ENCODE peak calls at places on chromosomes 16 and 17, in five cellular contexts. S is lung, Y is OCI-LY7, M is uterus, A is cardiac muscle cell. U is an unnamed sample.

GRCh38 chr16:85170066-85171003 is 58.1 kb upstream of the CIBAR2 start:
- DNase-seq in A (no peak), Y (no peak), S (no peak), M (no peak), U (no peak)

GRCh38 chr17:57350266-57350665 is 93.9 kb downstream of the MSI2 start:
- DNase-seq in M (no peak), S (no peak), Y (no peak), A (no peak), U (no peak)

GRCh38 chr16:68372806-68373205 is 62.0 kb downstream of the PRMT7 start:
- DNase-seq in Y (no peak), M (no peak), A (no peak), S (no peak), U (no peak)

GRCh38 chr17:5472511-5472910 is 3.7 kb upstream of the DHX33 start:
- DNase-seq in M (no peak), A (no peak), S (no peak), Y (no peak), U (no peak)

GRCh38 chr16:89990799-89991198 is 28.5 kb downstream of the DBNDD1 start:
- DNase-seq in M (no peak), S (no peak), Y (no peak), A (no peak), U (no peak)

GRCh38 chr16:31487720-31488629 is 5.1 kb downstream of the SLC5A2 start:
- DNase-seq in A (peak), Y (no peak), M (peak), S (peak), U (no peak)

GRCh38 chr16:53043986-53044571 is 8.6 kb downstream of the CHD9NB start:
- DNase-seq in M (no peak), Y (no peak), S (no peak), A (no peak), U (no peak)

GRCh38 chr16:57892447-57893096 is 78.4 kb downstream of the CNGB1 start:
- DNase-seq in Y (no peak), S (peak), A (no peak), M (no peak), U (no peak)

GRCh38 chr17:45740553-45741330 is 43.4 kb upstream of the CRHR1 start:
- DNase-seq in S (peak), M (peak), A (peak), Y (peak), U (no peak)

GRCh38 chr17:78172284-78173024 is 4.1 kb downstream of the SYNGR2 start:
- DNase-seq in A (peak), S (peak), M (peak), Y (peak), U (no peak)

GRCh38 chr16:81997738-81998137 is 13.5 kb downstream of the SDR42E1 start:
- DNase-seq in S (no peak), A (no peak), M (no peak), Y (no peak), U (no peak)

GRCh38 chr16:88208112-88208511 is 174.6 kb upstream of the ZNF469 start:
- DNase-seq in Y (no peak), M (no peak), S (no peak), A (no peak), U (no peak)

GRCh38 chr17:82392209-82392920 is 20.8 kb downstream of the UTS2R start:
- DNase-seq in A (no peak), Y (no peak), M (no peak), S (no peak), U (no peak)

GRCh38 chr16:15536813-15537212 is 102.4 kb downstream of the BMERB1 start:
- DNase-seq in S (no peak), A (no peak), M (no peak), Y (no peak), U (no peak)

GRCh38 chr17:74011963-74012362 is 191.5 kb upstream of the RPL38 start:
- DNase-seq in A (no peak), S (no peak), Y (no peak), M (no peak), U (no peak)

GRCh38 chr17:17648762-17649161 is 32.5 kb upstream of the RAI1 start:
- DNase-seq in S (no peak), A (no peak), Y (no peak), M (no peak), U (no peak)

GRCh38 chr16:17470871-17471744 is at the start of gene XYLT1:
- DNase-seq in M (peak), S (peak), A (peak), Y (peak), U (peak)

GRCh38 chr16:72705806-72706205 is 342.1 kb downstream of the ZFHX3 start:
- DNase-seq in S (no peak), A (no peak), M (no peak), Y (no peak), U (no peak)

GRCh38 chr16:87829988-87830672 is 39.2 kb downstream of the SLC7A5 start:
- DNase-seq in S (no peak), M (no peak), Y (no peak), A (no peak), U (no peak)

GRCh38 chr17:8887834-8888703 is 20.6 kb upstream of the PIK3R6 start:
- DNase-seq in Y (no peak), S (no peak), A (peak), M (no peak), U (no peak)

GRCh38 chr17:73203788-73204479 is 11.1 kb downstream of the COG1 start:
- DNase-seq in Y (no peak), S (no peak), A (no peak), M (no peak), U (no peak)

GRCh38 chr17:70297397-70297796 is 128.1 kb downstream of the KCNJ2 start:
- DNase-seq in S (no peak), Y (no peak), A (no peak), M (no peak), U (no peak)

GRCh38 chr17:39200957-39201510 is 951 bp downstream of the RPL19 start:
- DNase-seq in A (no peak), S (no peak), M (no peak), Y (peak), U (no peak)

GRCh38 chr17:80198144-80198661 is 21.9 kb downstream of the SGSH start:
- DNase-seq in M (no peak), Y (no peak), A (peak), S (no peak), U (no peak)

GRCh38 chr17:58341861-58342475 is 10.0 kb downstream of the SUPT4H1 start:
- DNase-seq in S (no peak), Y (peak), A (no peak), M (no peak), U (no peak)

GRCh38 chr16:12723681-12724080 is 80.0 kb downstream of the CPPED1 start:
- DNase-seq in M (no peak), S (no peak), A (no peak), Y (no peak), U (no peak)

GRCh38 chr17:56973520-56973919 is 4.4 kb upstream of the SCPEP1 start:
- DNase-seq in M (no peak), A (no peak), Y (no peak), S (peak), U (no peak)

GRCh38 chr16:15988268-15989013 is 39.0 kb downstream of the ABCC1 start:
- DNase-seq in S (no peak), A (peak), M (no peak), Y (no peak), U (no peak)

GRCh38 chr16:7853197-7853596 is 520.6 kb downstream of the RBFOX1 start:
- DNase-seq in Y (no peak), A (no peak), S (no peak), M (no peak), U (no peak)

GRCh38 chr16:17470002-17470870 is 524 bp downstream of the XYLT1 start:
- DNase-seq in A (peak), Y (peak), M (peak), S (no peak), U (no peak)

GRCh38 chr17:38852771-38853291 is 690 bp downstream of the RPL23 start:
- DNase-seq in S (no peak), A (no peak), Y (peak), M (no peak), U (no peak)

GRCh38 chr16:11715246-11715947 is 27.3 kb downstream of the TXNDC11 start:
- DNase-seq in M (no peak), Y (peak), A (no peak), S (no peak), U (no peak)

GRCh38 chr17:71460943-71461342 is 659.9 kb upstream of the SOX9 start:
- DNase-seq in S (no peak), M (no peak), A (peak), Y (peak), U (no peak)
- TF ChIP-seq CTCF in S (no peak), M (no peak), A (peak), Y (peak), U (no peak)

GRCh38 chr16:3071655-3072054 is 6.2 kb downstream of the IL32 start:
- DNase-seq in A (no peak), S (no peak), Y (no peak), M (no peak), U (no peak)

GRCh38 chr16:3080024-3080423 is 14.6 kb downstream of the IL32 start:
- DNase-seq in Y (no peak), A (no peak), M (no peak), S (no peak), U (no peak)

GRCh38 chr16:3073448-3073847 is 8.0 kb downstream of the IL32 start:
- DNase-seq in M (no peak), A (no peak), S (no peak), Y (no peak), U (no peak)

GRCh38 chr16:3074860-3075545 is 9.6 kb downstream of the IL32 start:
- DNase-seq in S (no peak), Y (peak), M (no peak), A (no peak), U (no peak)

DNA sequence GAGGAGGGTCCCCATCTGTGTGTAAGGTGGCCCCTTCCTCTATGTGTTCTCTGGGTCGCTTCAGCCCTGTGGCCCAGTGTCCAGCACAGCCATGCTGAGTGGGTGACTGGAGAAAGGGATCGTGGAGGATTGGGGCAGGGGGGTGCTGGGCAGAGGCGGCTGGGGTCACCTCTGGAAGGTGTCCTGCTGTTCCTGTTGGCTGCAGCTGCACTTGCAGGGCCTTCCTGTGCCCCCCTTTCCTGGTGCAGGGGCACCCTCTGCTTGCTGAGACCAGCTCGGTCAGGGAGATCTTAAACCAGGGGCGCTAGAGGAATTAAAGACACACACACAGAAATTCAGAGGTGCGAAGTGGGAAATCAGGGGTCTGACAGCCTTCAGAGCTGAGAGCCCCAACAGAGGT is 11.1 kb downstream of the IL32 start:
- DNase-seq in M (no peak), S (no peak), A (no peak), Y (no peak), U (no peak)
- TF ChIP-seq CTCF in M (no peak), S (no peak), A (no peak), Y (no peak), U (no peak)

GRCh38 chr16:74045539-74045938 is 251.1 kb upstream of the PSMD7 start:
- DNase-seq in M (no peak), A (no peak), Y (no peak), S (no peak), U (no peak)

GRCh38 chr16:74053310-74053709 is 243.3 kb upstream of the PSMD7 start:
- DNase-seq in M (no peak), A (no peak), S (no peak), Y (no peak), U (no peak)

GRCh38 chr16:74052006-74052405 is 244.6 kb upstream of the PSMD7 start:
- DNase-seq in S (no peak), M (no peak), Y (no peak), A (no peak), U (no peak)

GRCh38 chr16:74053784-74054306 is 242.8 kb upstream of the PSMD7 start:
- DNase-seq in M (no peak), S (no peak), A (peak), Y (no peak), U (no peak)

GRCh38 chr16:74049027-74049426 is 247.6 kb upstream of the PSMD7 start:
- DNase-seq in S (no peak), M (no peak), A (no peak), Y (no peak), U (no peak)
- TF ChIP-seq CTCF in S (no peak), M (no peak), A (no peak), Y (no peak), U (no peak)

DNA sequence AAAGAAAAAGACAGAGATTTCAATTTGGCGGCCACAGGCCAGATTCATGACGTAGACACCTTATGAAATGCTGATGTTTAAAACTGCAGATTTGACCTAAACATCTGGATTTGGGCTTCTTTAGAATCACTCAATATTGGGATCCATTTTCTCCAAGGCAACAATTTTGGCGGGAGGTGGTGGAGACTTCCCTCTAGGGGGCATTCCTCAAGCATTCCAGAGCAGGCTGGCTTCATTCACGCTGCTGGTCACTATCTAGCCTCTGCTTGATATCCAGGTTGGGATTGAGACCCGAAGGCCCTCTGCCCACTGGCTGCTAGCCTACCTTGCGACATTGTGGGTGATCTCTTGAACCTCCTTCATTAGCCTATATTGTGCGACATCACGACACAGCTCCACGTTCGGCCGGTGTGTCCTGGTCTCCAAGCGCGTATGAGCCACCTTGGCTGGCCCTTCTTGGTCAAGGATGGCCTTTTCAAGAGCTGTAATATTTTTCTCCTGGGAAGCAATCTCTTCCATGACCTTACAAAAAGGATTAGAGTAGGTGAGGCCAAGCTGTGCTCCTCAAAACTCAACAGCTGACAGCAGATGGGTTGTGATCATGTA is 24.5 kb downstream of the FBXO39 start:
- DNase-seq in M (no peak), Y (no peak), S (no peak), A (no peak), U (no peak)
- TF ChIP-seq CTCF in M (no peak), Y (no peak), S (no peak), A (no peak), U (no peak)

DNA sequence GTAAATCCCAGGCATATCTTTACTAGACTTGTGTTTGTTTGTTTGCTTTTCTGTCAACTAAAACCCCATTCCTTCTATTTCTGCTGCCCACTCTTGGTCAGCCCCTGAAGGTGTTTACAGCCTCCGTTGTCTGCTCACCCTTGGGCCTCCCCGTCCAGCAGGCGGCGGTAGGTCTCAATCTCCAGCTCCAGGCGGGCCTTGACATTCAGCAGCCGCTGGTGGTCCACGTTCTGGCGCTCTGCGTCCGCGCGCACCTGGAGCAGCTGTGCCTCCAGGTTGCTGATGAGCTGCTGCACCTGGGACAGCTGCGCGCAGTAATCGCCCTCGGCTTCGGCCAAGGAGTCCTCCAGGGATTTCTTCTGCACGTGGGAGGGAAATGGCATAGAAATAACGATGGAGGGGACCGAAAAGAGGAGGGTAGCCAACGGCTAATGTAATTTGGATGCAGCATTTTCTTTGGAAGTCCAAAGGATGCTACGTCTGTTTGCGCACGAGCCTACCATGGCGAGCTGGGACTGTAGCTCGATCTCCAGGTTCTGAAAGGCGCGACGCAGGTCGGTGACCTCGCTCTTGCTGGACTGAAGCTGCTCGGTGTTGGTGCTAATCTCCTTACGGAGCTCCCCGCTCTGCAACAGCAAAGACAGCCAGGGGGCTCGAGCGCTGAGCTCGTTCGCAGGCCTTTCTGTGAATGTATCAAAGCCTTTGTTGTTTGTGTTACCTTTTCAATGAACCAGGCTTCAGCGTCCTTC is 3.9 kb downstream of the KRT12 start:
- DNase-seq in Y (peak), A (peak), S (no peak), M (no peak), U (no peak)
- TF ChIP-seq CTCF in Y (peak), A (peak), S (no peak), M (no peak), U (no peak)

DNA sequence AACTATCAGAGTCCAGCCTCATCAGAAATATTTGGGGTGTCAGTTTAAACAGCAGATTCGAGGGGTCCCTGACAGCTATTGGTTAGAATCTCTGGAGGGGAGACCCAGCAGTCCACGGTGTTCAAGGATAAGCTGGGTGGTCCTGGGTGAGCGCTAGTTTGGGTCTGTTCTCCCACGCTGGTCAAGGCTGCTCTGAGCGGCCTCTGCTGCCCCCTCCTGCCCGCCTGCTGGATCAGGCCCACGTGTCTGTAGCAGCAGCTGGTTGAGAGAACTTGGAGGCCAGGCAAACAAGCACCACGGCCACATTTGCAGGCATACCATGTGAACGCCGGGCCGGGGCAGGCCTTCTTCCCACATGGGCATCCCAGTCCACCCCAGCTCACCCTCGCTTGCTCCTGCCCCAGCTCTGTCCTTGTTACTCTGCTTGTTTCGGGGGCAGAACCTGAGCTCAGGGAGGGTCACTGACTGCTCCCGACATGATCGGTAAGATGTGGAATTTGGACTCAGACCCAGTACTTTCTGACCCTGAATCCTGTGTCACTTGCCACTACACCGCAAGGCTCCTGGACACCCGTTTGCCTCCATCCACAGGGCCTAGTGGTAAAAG is 7.4 kb downstream of the FOXF1 start:
- DNase-seq in M (peak), S (peak), A (peak), Y (peak), U (no peak)
- TF ChIP-seq CTCF in M (peak), S (peak), A (peak), Y (peak), U (no peak)

DNA sequence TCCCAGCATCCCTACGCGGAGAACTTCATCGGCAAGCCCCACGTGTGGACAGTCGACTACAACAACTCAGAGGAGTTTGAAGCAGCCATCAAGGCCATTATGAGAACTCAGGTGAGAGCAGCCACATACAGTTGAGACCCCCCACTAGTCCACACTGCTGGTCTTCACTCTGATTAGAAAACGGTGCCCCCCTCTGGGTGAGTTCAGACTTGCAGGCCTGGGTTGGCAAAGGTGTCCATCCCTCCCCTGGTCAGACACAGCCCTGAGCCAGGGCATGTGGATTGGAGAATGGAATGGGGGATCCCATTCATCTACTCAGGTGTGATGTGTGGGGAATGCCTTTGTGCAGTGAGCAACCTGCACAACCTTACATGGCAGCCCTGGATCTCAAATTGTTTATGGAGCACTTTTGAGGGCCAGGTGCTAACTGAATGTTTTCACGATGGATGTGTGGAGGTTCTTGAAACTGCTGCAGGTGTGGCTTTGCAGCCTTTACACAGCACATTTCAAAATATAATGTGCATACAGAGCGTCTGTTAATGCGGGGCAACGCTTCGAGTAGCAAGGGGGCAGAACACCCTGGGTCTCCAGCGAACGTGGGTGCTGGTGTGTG is 72.6 kb downstream of the MGAT5B start:
- DNase-seq in A (no peak), Y (peak), M (no peak), S (no peak), U (no peak)
- TF ChIP-seq CTCF in A (peak), Y (peak), M (no peak), S (no peak), U (no peak)

DNA sequence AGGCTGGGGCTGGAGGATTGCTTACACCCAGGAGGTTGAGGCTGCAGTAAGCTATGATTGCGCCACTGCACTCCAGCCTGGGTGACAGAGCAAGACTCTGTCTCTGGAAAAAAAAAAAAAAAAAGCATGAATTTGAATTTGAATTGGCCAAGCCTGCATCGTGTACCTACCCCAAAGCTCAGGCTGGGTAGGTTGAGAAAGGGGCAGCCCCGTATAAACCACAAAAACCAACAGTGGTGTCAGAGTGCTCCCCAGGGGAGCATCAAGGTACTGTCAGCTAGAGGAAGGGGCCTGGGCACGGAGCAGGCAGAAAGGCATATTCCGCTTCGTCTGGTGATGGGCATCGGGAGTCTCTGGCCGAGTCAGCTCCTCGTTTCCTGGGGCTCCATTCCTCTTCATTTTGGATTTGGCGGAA is 40.9 kb downstream of the RAP1GAP2 start:
- DNase-seq in A (no peak), Y (peak), S (no peak), M (no peak), U (no peak)
- TF ChIP-seq CTCF in A (no peak), Y (peak), S (no peak), M (no peak), U (no peak)

U was measured in omental fat pad.